ENCODE peak calls at places on chromosomes 6 and 20, in five cellular contexts. One of them, this sample, is unnamed.

GRCh38 chr6:722077-722524 is 29.2 kb upstream of the EXOC2 start:
- DNase-seq in tibial artery: peak
- DNase-seq in H7: peak
- DNase-seq in IMR-90: peak
- DNase-seq in H4: peak
- DNase-seq in this sample: peak

GRCh38 chr6:75396005-75396800 is 97.4 kb downstream of the FILIP1 start:
- DNase-seq in tibial artery: no peak
- DNase-seq in H7: no peak
- DNase-seq in IMR-90: no peak
- DNase-seq in H4: no peak
- DNase-seq in this sample: no peak

GRCh38 chr6:14379568-14379967 is 262.0 kb downstream of the CD83 start:
- DNase-seq in tibial artery: no peak
- DNase-seq in H7: no peak
- DNase-seq in IMR-90: no peak
- DNase-seq in H4: no peak
- DNase-seq in this sample: no peak

GRCh38 chr6:39688494-39688893 is 36.7 kb downstream of the KIF6 start:
- DNase-seq in tibial artery: no peak
- DNase-seq in H7: no peak
- DNase-seq in IMR-90: peak
- DNase-seq in H4: peak
- DNase-seq in this sample: peak

GRCh38 chr6:87968435-87969278 is 79.0 kb upstream of the SPACA1 start:
- DNase-seq in tibial artery: no peak
- DNase-seq in H7: peak
- DNase-seq in IMR-90: no peak
- DNase-seq in H4: no peak
- DNase-seq in this sample: peak

GRCh38 chr6:163263998-163264661 is 150.4 kb upstream of the QKI start:
- DNase-seq in tibial artery: no peak
- DNase-seq in H7: no peak
- DNase-seq in IMR-90: no peak
- DNase-seq in H4: no peak
- DNase-seq in this sample: no peak

GRCh38 chr6:133315811-133316210 is 74.7 kb downstream of the EYA4 start:
- DNase-seq in tibial artery: no peak
- DNase-seq in H7: no peak
- DNase-seq in IMR-90: no peak
- DNase-seq in H4: no peak
- DNase-seq in this sample: no peak

GRCh38 chr6:170344631-170345576 is 38.3 kb downstream of the FAM120B start:
- DNase-seq in tibial artery: no peak
- DNase-seq in H7: peak
- DNase-seq in IMR-90: peak
- DNase-seq in H4: peak
- DNase-seq in this sample: peak

GRCh38 chr20:9467995-9468394 is 46.4 kb upstream of the LAMP5 start:
- DNase-seq in tibial artery: no peak
- DNase-seq in H7: peak
- DNase-seq in IMR-90: no peak
- DNase-seq in H4: no peak
- DNase-seq in this sample: no peak

GRCh38 chr6:74181471-74181870 is 485.5 kb downstream of the CD109 start:
- DNase-seq in tibial artery: no peak
- DNase-seq in H7: no peak
- DNase-seq in IMR-90: no peak
- DNase-seq in H4: no peak
- DNase-seq in this sample: no peak

GRCh38 chr6:74366634-74367033 is 670.6 kb downstream of the CD109 start:
- DNase-seq in tibial artery: no peak
- DNase-seq in H7: no peak
- DNase-seq in IMR-90: peak
- DNase-seq in H4: no peak
- DNase-seq in this sample: no peak

GRCh38 chr20:21172626-21173025 is 46.7 kb downstream of the KIZ start:
- DNase-seq in tibial artery: no peak
- DNase-seq in H7: no peak
- DNase-seq in IMR-90: no peak
- DNase-seq in H4: no peak
- DNase-seq in this sample: no peak

GRCh38 chr6:113102761-113103160 is 754.4 kb upstream of the MARCKS start:
- DNase-seq in tibial artery: no peak
- DNase-seq in H7: no peak
- DNase-seq in IMR-90: peak
- DNase-seq in H4: peak
- DNase-seq in this sample: peak

This sample was measured in mesenchymal stem cell.